ENCODE peak calls at places on chromosomes 3 and 15, in seven cellular contexts. O is fibroblast of lung, Y is transverse colon, K is heart left ventricle, B is sigmoid colon, V is colonic mucosa, W is AG10803. Q is an unnamed sample.

GRCh38 chr3:55091381-55092225 is 163.7 kb upstream of the LRTM1 start:
- DNase-seq in O (peak; percentile 77), Y (no peak), K (no peak), B (no peak), V (no peak), W (peak; percentile 83), Q (no peak)

GRCh38 chr3:185409957-185410356 is 47.0 kb downstream of the MAP3K13 start:
- DNase-seq in O (no peak), Y (no peak), K (no peak), B (no peak), V (no peak), W (no peak), Q (no peak)

GRCh38 chr3:114081022-114081421 is 24.5 kb downstream of the QTRT2 start:
- DNase-seq in O (no peak), Y (no peak), K (no peak), B (no peak), V (no peak), W (peak; percentile 72), Q (no peak)

GRCh38 chr15:76190767-76191538 is 120.3 kb downstream of the ETFA start:
- DNase-seq in O (peak; percentile 71), Y (peak; percentile 84), K (peak; percentile 80), B (peak; percentile 89), V (peak; percentile 87), W (peak; percentile 77), Q (peak; percentile 58)

GRCh38 chr15:81015595-81016252 is 15.0 kb downstream of the TLNRD1 start:
- DNase-seq in O (no peak), Y (no peak), K (no peak), B (no peak), V (no peak), W (no peak), Q (no peak)

GRCh38 chr3:117201906-117202305 is 492.3 kb downstream of the TUSC7 start:
- DNase-seq in O (no peak), Y (no peak), K (no peak), B (no peak), V (no peak), W (peak; percentile 3), Q (no peak)

GRCh38 chr3:183392166-183393034 is 36.0 kb downstream of the MCF2L2 start:
- DNase-seq in O (no peak), Y (no peak), K (no peak), B (no peak), V (no peak), W (no peak), Q (no peak)

GRCh38 chr3:183489455-183490210 is 61.2 kb upstream of the MCF2L2 start:
- DNase-seq in O (peak; percentile 21), Y (no peak), K (no peak), B (no peak), V (no peak), W (peak; percentile 62), Q (peak; percentile 34)

GRCh38 chr3:109707642-109708041 is 370.3 kb upstream of the DPPA4 start:
- DNase-seq in O (no peak), Y (no peak), K (no peak), B (no peak), V (no peak), W (no peak), Q (no peak)

GRCh38 chr3:49461443-49462171 is 8.5 kb upstream of the DAG1 start:
- DNase-seq in O (no peak), Y (no peak), K (no peak), B (no peak), V (no peak), W (no peak), Q (no peak)

GRCh38 chr3:102016417-102016816 is 167.1 kb downstream of the NFKBIZ start:
- DNase-seq in O (no peak), Y (no peak), K (no peak), B (no peak), V (no peak), W (no peak), Q (no peak)

GRCh38 chr3:150495563-150496168 is 50.6 kb downstream of the SERP1 start:
- DNase-seq in O (peak; percentile 76), Y (no peak), K (no peak), B (no peak), V (peak; percentile 38), W (peak; percentile 53), Q (no peak)

GRCh38 chr3:157669403-157669802 is 166.2 kb upstream of the VEPH1 start:
- DNase-seq in O (no peak), Y (no peak), K (no peak), B (no peak), V (no peak), W (peak; percentile 48), Q (no peak)

GRCh38 chr3:27985369-27986035 is 255.9 kb upstream of the CMC1 start:
- DNase-seq in O (peak; percentile 11), Y (no peak), K (no peak), B (no peak), V (no peak), W (peak; percentile 64), Q (no peak)

GRCh38 chr3:149466192-149466591 is 8.3 kb upstream of the TM4SF4 start:
- DNase-seq in O (peak; percentile 78), Y (no peak), K (peak; percentile 35), B (no peak), V (no peak), W (peak; percentile 90), Q (no peak)

GRCh38 chr3:139308156-139309017 is 35.4 kb upstream of the MRPS22 start:
- DNase-seq in O (no peak), Y (no peak), K (no peak), B (no peak), V (no peak), W (no peak), Q (no peak)

GRCh38 chr3:9934235-9934621 is 594 bp downstream of the CRELD1 start:
- DNase-seq in O (no peak), Y (no peak), K (no peak), B (no peak), V (peak; percentile 30), W (no peak), Q (no peak)

GRCh38 chr3:3110299-3110630 is at the start of gene IL5RA:
- DNase-seq in O (peak; percentile 15), Y (no peak), K (no peak), B (no peak), V (no peak), W (no peak), Q (no peak)

GRCh38 chr15:83380682-83381081 is 66.5 kb upstream of the SH3GL3 start:
- DNase-seq in O (peak; percentile 29), Y (peak; percentile 8), K (no peak), B (no peak), V (peak; percentile 21), W (peak; percentile 41), Q (peak; percentile 8)

GRCh38 chr15:69044899-69045298 is 30.4 kb downstream of the NOX5 start:
- DNase-seq in O (peak; percentile 38), Y (no peak), K (no peak), B (no peak), V (no peak), W (peak; percentile 82), Q (no peak)

GRCh38 chr15:61743352-61743909 is 316.8 kb downstream of the VPS13C start:
- DNase-seq in O (no peak), Y (no peak), K (no peak), B (no peak), V (peak; percentile 19), W (no peak), Q (no peak)

GRCh38 chr3:47586746-47587145 is 8.1 kb upstream of the CSPG5 start:
- DNase-seq in O (no peak), Y (no peak), K (no peak), B (no peak), V (no peak), W (peak; percentile 32), Q (no peak)

GRCh38 chr3:73228000-73228399 is 166.5 kb downstream of the EBLN2 start:
- DNase-seq in O (no peak), Y (no peak), K (no peak), B (no peak), V (no peak), W (no peak), Q (no peak)

GRCh38 chr3:71087109-71088018 is 496.2 kb downstream of the FOXP1 start:
- DNase-seq in O (peak; percentile 76), Y (no peak), K (no peak), B (no peak), V (no peak), W (peak; percentile 56), Q (no peak)

DNA sequence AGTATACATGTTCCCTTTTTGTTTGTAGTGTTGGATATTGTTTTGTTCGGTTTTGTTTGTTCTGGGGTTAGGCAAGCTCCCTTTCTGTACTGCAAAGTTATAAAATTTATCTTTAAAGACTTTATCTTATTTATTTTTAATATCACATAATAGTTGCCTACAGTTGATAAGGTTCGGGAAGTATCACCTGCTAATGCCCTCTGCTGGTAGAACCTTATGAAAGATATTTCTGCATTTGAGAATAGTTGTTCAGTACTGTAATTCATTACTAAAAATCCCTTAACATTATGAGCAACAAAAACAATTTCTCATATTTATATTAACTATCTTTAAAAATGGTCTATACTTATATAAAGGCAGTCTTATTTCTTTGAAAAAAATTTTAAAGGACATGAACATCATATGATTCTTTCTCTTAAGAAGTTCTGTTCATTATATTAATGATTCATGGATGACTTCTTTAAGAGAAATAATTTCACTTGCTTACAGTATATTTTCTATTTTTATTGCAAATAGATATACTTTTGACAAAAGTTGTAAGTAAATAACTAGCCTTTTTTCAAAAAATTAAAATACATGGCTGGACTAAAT is 1126.8 kb downstream of the SI start:
- DNase-seq in O (no peak), Y (no peak), K (no peak), B (no peak), V (no peak), W (no peak), Q (peak; percentile 71)
- TF ChIP-seq CTCF in O (no peak), Y (peak; percentile 13), K (no peak), B (no peak), V (peak; percentile 15), W (no peak), Q (peak; percentile 50)

GRCh38 chr15:77716632-77717343 is 84.1 kb upstream of the LINGO1 start:
- DNase-seq in O (no peak), Y (no peak), K (no peak), B (no peak), V (no peak), W (no peak), Q (no peak)
- H3K4me3 ChIP-seq in O (no peak overlapping the region), Y (no peak overlapping the region), K (no peak overlapping the region), B (no peak overlapping the region), V (no peak overlapping the region), W (no peak overlapping the region), Q (no peak overlapping the region)

GRCh38 chr3:16767006-16767405 is 117.7 kb upstream of the PLCL2 start:
- DNase-seq in O (no peak), Y (no peak), K (no peak), B (no peak), V (no peak), W (no peak), Q (no peak)
- TF ChIP-seq CTCF in O (no peak), Y (no peak), K (no peak), B (no peak), V (no peak), W (peak; percentile 14), Q (no peak)

GRCh38 chr15:94844188-94844532 is 612.8 kb downstream of the MCTP2 start:
- DNase-seq in O (no peak), Y (no peak), K (no peak), B (no peak), V (no peak), W (peak; percentile 3), Q (no peak)

GRCh38 chr15:94843060-94843459 is 611.7 kb downstream of the MCTP2 start:
- DNase-seq in O (no peak), Y (no peak), K (no peak), B (no peak), V (no peak), W (no peak), Q (no peak)

GRCh38 chr15:94847325-94847724 is 616.0 kb downstream of the MCTP2 start:
- DNase-seq in O (no peak), Y (no peak), K (no peak), B (no peak), V (no peak), W (no peak), Q (no peak)

GRCh38 chr15:94845391-94845718 is 614.0 kb downstream of the MCTP2 start:
- DNase-seq in O (no peak), Y (no peak), K (no peak), B (no peak), V (no peak), W (no peak), Q (no peak)

GRCh38 chr15:94844533-94845390 is 613.4 kb downstream of the MCTP2 start:
- DNase-seq in O (peak; percentile 60), Y (peak; percentile 91), K (peak; percentile 75), B (peak; percentile 79), V (peak; percentile 90), W (peak; percentile 22), Q (peak; percentile 11)
- H3K4me3 ChIP-seq in O (no peak overlapping the region), Y (peak overlapping the region; percentile 54), K (peak overlapping the region; percentile 34), B (peak overlapping the region; percentile 54), V (peak overlapping the region; percentile 32), W (peak overlapping the region; percentile 9), Q (no peak overlapping the region)